ENCODE peak calls at places on chromosome 19, in five cellular contexts. One of them, this sample, is unnamed.
A peak's percentile ranks its signal among the peaks of the same experiment; 100 is the strongest.

GRCh38 chr19:16235811-16236710 is 38.4 kb downstream of the AP1M1 start:
- DNase-seq in GM04503: no peak
- DNase-seq in stimulated activated CD4-positive, alpha-beta T cell treated with anti-CD3 and anti-CD28 coated beads, Interleukin-1b, Interleukin-23, amount 100 ng/mL, for 1 hour: no peak
- DNase-seq in GM19239: no peak
- DNase-seq in iPS DF 6.9: no peak
- DNase-seq in this sample: no peak

GRCh38 chr19:39351537-39352037 is 9.4 kb downstream of the SAMD4B start:
- DNase-seq in iPS DF 6.9: no peak
- DNase-seq in GM19239: peak; percentile 77
- DNase-seq in stimulated activated CD4-positive, alpha-beta T cell treated with anti-CD3 and anti-CD28 coated beads, Interleukin-1b, Interleukin-23, amount 100 ng/mL, for 1 hour: no peak
- DNase-seq in GM04503: no peak
- DNase-seq in this sample: no peak

GRCh38 chr19:12364391-12365093 is 941 bp downstream of the ZNF442 start:
- DNase-seq in GM04503: no peak
- DNase-seq in GM19239: peak; percentile 27
- DNase-seq in stimulated activated CD4-positive, alpha-beta T cell treated with anti-CD3 and anti-CD28 coated beads, Interleukin-1b, Interleukin-23, amount 100 ng/mL, for 1 hour: no peak
- DNase-seq in iPS DF 6.9: no peak
- DNase-seq in this sample: peak; percentile 16

GRCh38 chr19:44356383-44357111 is at the start of gene ZNF112:
- DNase-seq in iPS DF 6.9: peak; percentile 91
- DNase-seq in stimulated activated CD4-positive, alpha-beta T cell treated with anti-CD3 and anti-CD28 coated beads, Interleukin-1b, Interleukin-23, amount 100 ng/mL, for 1 hour: no peak
- DNase-seq in GM19239: no peak
- DNase-seq in GM04503: peak; percentile 73
- DNase-seq in this sample: peak; percentile 89

GRCh38 chr19:18776736-18777135 is 14.4 kb downstream of the COMP start:
- DNase-seq in iPS DF 6.9: no peak
- DNase-seq in GM19239: no peak
- DNase-seq in stimulated activated CD4-positive, alpha-beta T cell treated with anti-CD3 and anti-CD28 coated beads, Interleukin-1b, Interleukin-23, amount 100 ng/mL, for 1 hour: no peak
- DNase-seq in GM04503: no peak
- DNase-seq in this sample: no peak

GRCh38 chr19:2077398-2077797 is 18.7 kb downstream of the MOB3A start:
- DNase-seq in stimulated activated CD4-positive, alpha-beta T cell treated with anti-CD3 and anti-CD28 coated beads, Interleukin-1b, Interleukin-23, amount 100 ng/mL, for 1 hour: no peak
- DNase-seq in GM19239: no peak
- DNase-seq in iPS DF 6.9: no peak
- DNase-seq in GM04503: no peak
- DNase-seq in this sample: no peak

GRCh38 chr19:35015576-35016351 is 14.5 kb upstream of the SCN1B start:
- DNase-seq in iPS DF 6.9: no peak
- DNase-seq in stimulated activated CD4-positive, alpha-beta T cell treated with anti-CD3 and anti-CD28 coated beads, Interleukin-1b, Interleukin-23, amount 100 ng/mL, for 1 hour: no peak
- DNase-seq in GM19239: no peak
- DNase-seq in GM04503: no peak
- DNase-seq in this sample: peak; percentile 71

GRCh38 chr19:39409886-39410619 is 2.4 kb upstream of the PLEKHG2 start:
- DNase-seq in stimulated activated CD4-positive, alpha-beta T cell treated with anti-CD3 and anti-CD28 coated beads, Interleukin-1b, Interleukin-23, amount 100 ng/mL, for 1 hour: peak; percentile 66
- DNase-seq in GM04503: no peak
- DNase-seq in iPS DF 6.9: no peak
- DNase-seq in GM19239: no peak
- DNase-seq in this sample: peak; percentile 88

GRCh38 chr19:6743714-6744380 is 4.4 kb downstream of the TRIP10 start:
- DNase-seq in iPS DF 6.9: no peak
- DNase-seq in GM04503: no peak
- DNase-seq in stimulated activated CD4-positive, alpha-beta T cell treated with anti-CD3 and anti-CD28 coated beads, Interleukin-1b, Interleukin-23, amount 100 ng/mL, for 1 hour: no peak
- DNase-seq in GM19239: no peak
- DNase-seq in this sample: no peak